ENCODE peak calls at places on chromosomes 16 and 17, in eight cellular contexts. X, P, Z, M, L, K, V and E are unnamed samples.
A peak's percentile ranks its signal among the peaks of the same experiment; 100 is the strongest.

GRCh38 chr16:57405194-57405593 is 627 bp downstream of the CCL17 start:
- DNase-seq in M (no peak), V (no peak), K (no peak), X (no peak), P (no peak), L (no peak), Z (no peak), E (no peak)

GRCh38 chr17:19009970-19010369 is 5.4 kb upstream of the FAM83G start:
- DNase-seq in L (no peak), X (no peak), M (no peak), Z (no peak), K (no peak), V (no peak), P (no peak), E (no peak)

GRCh38 chr16:81394966-81395655 is 49.5 kb upstream of the CMIP start:
- DNase-seq in M (no peak), L (no peak), P (no peak), X (no peak), K (no peak), Z (no peak), V (no peak), E (no peak)

GRCh38 chr16:3938843-3939624 is 58.5 kb upstream of the CREBBP start:
- DNase-seq in Z (no peak), P (peak; percentile 70), V (no peak), X (peak; percentile 45), K (peak; percentile 39), M (no peak), L (peak; percentile 95), E (peak; percentile 24)

GRCh38 chr16:49277386-49277742 is 4.3 kb downstream of the CBLN1 start:
- DNase-seq in L (peak; percentile 60), P (no peak), K (no peak), Z (no peak), M (no peak), V (no peak), X (no peak), E (no peak)

GRCh38 chr17:80855968-80856862 is 135.4 kb upstream of the CHMP6 start:
- DNase-seq in M (peak; percentile 77), V (peak; percentile 92), K (peak; percentile 98), L (peak; percentile 50), P (no peak), Z (no peak), X (peak; percentile 62), E (peak; percentile 48)

GRCh38 chr16:1002399-1003161 is 21.0 kb downstream of the SOX8 start:
- DNase-seq in K (peak; percentile 94), P (no peak), V (peak; percentile 78), L (peak; percentile 83), X (peak; percentile 26), Z (no peak), M (no peak), E (no peak)

GRCh38 chr17:21129023-21129681 is 2.4 kb downstream of the DHRS7B start:
- DNase-seq in P (peak; percentile 62), V (no peak), M (no peak), X (peak; percentile 32), Z (no peak), L (no peak), K (peak; percentile 34), E (no peak)

GRCh38 chr16:35185366-35186044 is 1726.1 kb downstream of the TP53TG3F start:
- DNase-seq in P (no peak), V (no peak), Z (no peak), X (no peak), M (no peak), L (no peak), K (no peak), E (no peak)

GRCh38 chr17:77865109-77865611 is 93.3 kb upstream of the TNRC6C start:
- DNase-seq in V (no peak), Z (no peak), L (no peak), K (no peak), P (peak; percentile 53), M (no peak), X (no peak), E (no peak)

GRCh38 chr17:3035256-3035967 is 28.0 kb downstream of the OR1D5 start:
- DNase-seq in Z (no peak), L (peak; percentile 41), P (no peak), V (no peak), X (no peak), M (no peak), K (no peak), E (no peak)

GRCh38 chr16:77596243-77596642 is 126.1 kb upstream of the NUDT7 start:
- DNase-seq in M (no peak), K (no peak), X (no peak), V (no peak), P (no peak), L (no peak), Z (no peak), E (no peak)

GRCh38 chr17:21282231-21282630 is 2.3 kb upstream of the MAP2K3 start:
- DNase-seq in Z (no peak), P (no peak), V (peak; percentile 94), K (peak; percentile 95), X (peak; percentile 78), L (no peak), M (no peak), E (no peak)

GRCh38 chr16:81730090-81731051 is 48.7 kb upstream of the PLCG2 start:
- DNase-seq in Z (peak; percentile 85), K (peak; percentile 44), M (no peak), P (peak; percentile 88), V (peak; percentile 87), X (peak; percentile 87), L (peak; percentile 100), E (peak; percentile 85)

GRCh38 chr17:50139950-50140885 is 10.3 kb upstream of the SAMD14 start:
- DNase-seq in X (peak; percentile 85), L (peak; percentile 97), Z (peak; percentile 83), V (peak; percentile 90), M (no peak), K (peak; percentile 68), P (peak; percentile 82), E (peak; percentile 63)

GRCh38 chr16:30786936-30787612 is at the start of gene ZNF629:
- DNase-seq in L (peak; percentile 89), P (peak; percentile 85), Z (peak; percentile 70), M (no peak), V (peak; percentile 85), K (peak; percentile 39), X (peak; percentile 71), E (peak; percentile 89)

DNA sequence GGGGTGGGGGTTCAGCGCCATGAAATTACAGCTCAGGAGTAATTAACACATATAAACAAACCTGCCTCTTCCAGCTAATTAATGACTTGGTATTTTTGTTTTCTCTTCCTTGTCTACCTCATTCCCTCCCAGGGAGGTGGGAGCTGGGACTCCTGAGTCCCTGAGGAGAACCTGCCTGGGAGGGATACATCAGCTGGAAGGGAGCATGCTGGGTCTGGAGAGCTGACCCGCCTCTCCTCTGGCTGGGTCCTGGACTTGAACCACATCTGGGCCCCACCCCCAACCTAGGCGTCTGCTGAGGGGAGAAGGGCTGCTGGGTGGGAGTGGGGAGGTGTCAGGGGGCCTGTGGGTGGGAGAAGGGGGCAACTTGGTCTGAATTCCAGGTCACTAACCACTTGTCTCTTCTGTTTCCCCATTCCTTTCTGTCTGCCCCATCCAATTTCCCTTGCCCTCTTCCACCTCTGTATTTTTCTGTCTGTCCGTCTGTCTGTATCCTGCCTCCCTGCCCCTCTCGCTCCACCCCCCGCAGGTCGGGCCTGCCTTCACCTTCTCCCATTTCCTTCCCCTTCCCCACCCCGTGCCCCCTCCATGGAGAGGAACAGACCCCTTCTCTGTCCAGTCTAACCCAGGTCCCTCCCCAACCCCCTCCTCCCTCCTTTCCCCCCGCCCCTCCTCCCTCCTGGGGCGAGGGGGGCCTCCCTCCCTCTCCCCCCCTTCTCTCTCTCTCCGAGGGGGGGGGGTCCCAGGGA is at the start of gene NLGN2:
- DNase-seq in L (no peak), M (no peak), Z (no peak), V (no peak), K (no peak), P (no peak), X (no peak), E (no peak)
- H3K4me3 ChIP-seq in L (no peak within 1 kb of the TSS), M (no peak within 1 kb of the TSS), Z (no peak within 1 kb of the TSS), V (no peak within 1 kb of the TSS), K (no peak within 1 kb of the TSS), P (peak within 1 kb of the TSS; percentile 23), X (no peak within 1 kb of the TSS), E (no peak within 1 kb of the TSS)

GRCh38 chr17:82250868-82251500 is 22.1 kb downstream of the SLC16A3 start:
- DNase-seq in Z (no peak), V (no peak), K (no peak), L (no peak), P (no peak), X (no peak), M (no peak), E (peak; percentile 55)
- H3K27ac ChIP-seq in Z (no peak overlapping the region), V (no peak overlapping the region), K (no peak overlapping the region), L (no peak overlapping the region), P (no peak overlapping the region), X (peak overlapping the region; percentile 12), M (no peak overlapping the region), E (no peak overlapping the region)

DNA sequence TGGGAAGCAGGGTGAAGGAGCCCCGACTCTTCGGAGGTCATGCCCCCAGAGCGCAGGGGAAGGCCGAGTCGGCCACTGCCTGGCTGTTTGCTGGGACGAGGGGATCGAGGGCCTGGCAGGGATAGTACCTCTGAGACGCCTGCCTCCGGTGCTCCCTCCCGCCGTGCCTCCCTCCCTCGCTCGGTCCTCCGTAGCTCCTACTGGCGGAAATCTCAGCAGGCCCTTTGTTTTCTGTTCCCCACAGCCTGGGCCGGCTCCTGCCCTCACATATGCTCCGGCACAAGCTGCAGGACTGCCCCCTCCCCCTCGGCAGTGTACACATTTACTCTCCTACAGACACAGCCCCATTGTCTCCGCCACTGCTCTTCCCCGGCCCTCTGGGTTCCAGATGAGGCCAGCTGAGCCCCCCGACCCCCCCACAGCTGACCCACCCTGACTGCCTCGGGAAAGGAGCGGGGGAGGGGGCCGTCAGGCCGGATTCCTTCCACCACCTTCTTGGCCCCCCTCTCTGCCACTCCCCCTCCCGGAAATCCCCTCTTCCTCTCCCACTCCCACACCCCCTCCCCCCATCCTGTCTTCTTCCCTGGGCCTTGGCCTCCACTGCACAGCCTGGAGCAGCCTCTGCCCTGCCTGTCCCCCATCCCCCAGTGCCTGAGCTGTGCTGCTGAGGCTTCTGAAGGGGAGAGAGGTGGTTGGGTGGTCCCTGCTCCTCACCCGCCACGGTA is 1.4 kb downstream of the TRAF4 start:
- DNase-seq in M (no peak), K (peak; percentile 41), X (peak; percentile 46), Z (no peak), L (peak; percentile 82), P (peak; percentile 74), V (no peak), E (peak; percentile 86)
- TF ChIP-seq CTCF in M (no peak), K (no peak), X (no peak), Z (no peak), L (no peak), P (no peak), V (no peak), E (no peak)

GRCh38 chr17:38415250-38416194 is 12.7 kb upstream of the ARHGAP23 start:
- DNase-seq in P (no peak), L (peak; percentile 90), V (no peak), X (no peak), K (peak; percentile 5), M (peak; percentile 11), Z (peak; percentile 69), E (no peak)
- H3K4me3 ChIP-seq in P (no peak overlapping the region), L (no peak overlapping the region), V (no peak overlapping the region), X (no peak overlapping the region), K (peak overlapping the region; percentile 51), M (no peak overlapping the region), Z (no peak overlapping the region), E (no peak overlapping the region)